ENCODE peak calls at places on chromosomes 16 and 17, in five cellular contexts. M is mesenchymal stem cell, A is neuronal stem cell, F is IMR-90, P is mesendoderm. K is an unnamed sample.

GRCh38 chr16:54077412-54077821 is 209.2 kb downstream of the IRX3 start:
- DNase-seq in M (peak), A (no peak), F (peak), P (peak), K (no peak)

GRCh38 chr17:51999654-52000053 is 158.9 kb downstream of the CA10 start:
- DNase-seq in M (no peak), A (no peak), F (no peak), P (no peak), K (no peak)

GRCh38 chr16:64590516-64590915 is 531.3 kb downstream of the CDH11 start:
- DNase-seq in M (peak), A (no peak), F (peak), P (no peak), K (no peak)

GRCh38 chr17:46013502-46014165 is 14.6 kb downstream of the STH start:
- DNase-seq in M (no peak), A (no peak), F (peak), P (no peak), K (peak)

GRCh38 chr17:8212312-8213180 is 2.2 kb upstream of the AURKB start:
- DNase-seq in M (peak), A (no peak), F (no peak), P (no peak), K (no peak)

GRCh38 chr17:49183341-49183740 is 27.0 kb downstream of the GNGT2 start:
- DNase-seq in M (no peak), A (no peak), F (no peak), P (no peak), K (no peak)

GRCh38 chr17:75504347-75505151 is 10.8 kb downstream of the CASKIN2 start:
- DNase-seq in M (peak), A (no peak), F (no peak), P (peak), K (peak)

GRCh38 chr16:6048017-6048416 is 950.4 kb upstream of the EEF2KMT start:
- DNase-seq in M (no peak), A (no peak), F (no peak), P (no peak), K (no peak)

GRCh38 chr17:48892940-48893645 is 506 bp downstream of the ATP5MC1 start:
- DNase-seq in M (no peak), A (no peak), F (no peak), P (no peak), K (no peak)

GRCh38 chr17:35167046-35167445 is 19.4 kb downstream of the UNC45B start:
- DNase-seq in M (no peak), A (no peak), F (no peak), P (no peak), K (peak)

GRCh38 chr16:66937725-66938337 is 2.5 kb downstream of the CES2 start:
- DNase-seq in M (no peak), A (no peak), F (no peak), P (no peak), K (no peak)

GRCh38 chr16:75938818-75939217 is 212.5 kb upstream of the CPHXL start:
- DNase-seq in M (peak), A (no peak), F (peak), P (peak), K (no peak)

GRCh38 chr16:50711862-50712567 is 18.6 kb downstream of the NOD2 start:
- DNase-seq in M (no peak), A (no peak), F (no peak), P (no peak), K (no peak)

GRCh38 chr17:32136856-32137255 is 5.4 kb upstream of the RHOT1 start:
- DNase-seq in M (no peak), A (no peak), F (no peak), P (peak), K (no peak)

GRCh38 chr17:82101767-82102679 is 4.0 kb upstream of the FASN start:
- DNase-seq in M (no peak), A (no peak), F (no peak), P (peak), K (no peak)

GRCh38 chr16:76280421-76280820 is 3.2 kb downstream of the CNTNAP4 start:
- DNase-seq in M (no peak), A (no peak), F (no peak), P (no peak), K (no peak)

GRCh38 chr17:77332981-77333685 is 192.4 kb downstream of the SEC14L1 start:
- DNase-seq in M (peak), A (no peak), F (peak), P (no peak), K (peak)

GRCh38 chr17:36529121-36529520 is 5.5 kb downstream of the MYO19 start:
- DNase-seq in M (peak), A (no peak), F (peak), P (no peak), K (no peak)

GRCh38 chr16:84484579-84485254 is 19.7 kb downstream of the MEAK7 start:
- DNase-seq in M (peak), A (no peak), F (peak), P (peak), K (peak)

GRCh38 chr17:21194688-21195087 is 19.3 kb downstream of the TMEM11 start:
- DNase-seq in M (no peak), A (no peak), F (peak), P (no peak), K (peak)

GRCh38 chr16:88503374-88503770 is 50.3 kb downstream of the ZFPM1 start:
- DNase-seq in M (peak), A (no peak), F (peak), P (no peak), K (no peak)

GRCh38 chr17:3890082-3890892 is 2.6 kb downstream of the CAMKK1 start:
- DNase-seq in M (peak), A (no peak), F (peak), P (no peak), K (peak)

GRCh38 chr17:75561927-75562603 is 25.5 kb upstream of the MYO15B start:
- DNase-seq in M (no peak), A (no peak), F (no peak), P (no peak), K (no peak)

GRCh38 chr17:279356-279755 is 73.3 kb downstream of the RPH3AL start:
- DNase-seq in M (no peak), A (no peak), F (no peak), P (no peak), K (no peak)

GRCh38 chr17:40996829-40997228 is 2.9 kb upstream of the KRTAP3-3 start:
- DNase-seq in M (no peak), A (no peak), F (no peak), P (no peak), K (no peak)

GRCh38 chr17:58289869-58290268 is 9.1 kb upstream of the MPO start:
- DNase-seq in M (no peak), A (no peak), F (no peak), P (no peak), K (no peak)

GRCh38 chr16:51540259-51540658 is 389.2 kb upstream of the SALL1 start:
- DNase-seq in M (peak), A (no peak), F (peak), P (no peak), K (no peak)

GRCh38 chr17:21204923-21205322 is 9.0 kb downstream of the TMEM11 start:
- DNase-seq in M (no peak), A (no peak), F (no peak), P (no peak), K (no peak)

GRCh38 chr17:7838291-7839075 is 4.5 kb downstream of the KDM6B start:
- DNase-seq in M (peak), A (peak), F (peak), P (peak), K (no peak)

GRCh38 chr16:9798952-9799590 is 383.2 kb downstream of the GRIN2A start:
- DNase-seq in M (no peak), A (no peak), F (no peak), P (no peak), K (no peak)

GRCh38 chr17:62628845-62629555 is 1.5 kb downstream of the MRC2 start:
- DNase-seq in M (peak), A (no peak), F (peak), P (peak), K (no peak)

GRCh38 chr16:1320658-1321240 is 11.3 kb downstream of the UBE2I start:
- DNase-seq in M (no peak), A (no peak), F (no peak), P (no peak), K (no peak)

GRCh38 chr17:78705071-78705470 is 77.0 kb downstream of the CYTH1 start:
- DNase-seq in M (no peak), A (no peak), F (no peak), P (no peak), K (no peak)

GRCh38 chr16:392450-393027 is 4.5 kb upstream of the NME4 start:
- DNase-seq in M (no peak), A (no peak), F (no peak), P (no peak), K (peak)

GRCh38 chr17:412211-413015 is 59.8 kb upstream of the RPH3AL start:
- DNase-seq in M (peak), A (peak), F (peak), P (peak), K (peak)

DNA sequence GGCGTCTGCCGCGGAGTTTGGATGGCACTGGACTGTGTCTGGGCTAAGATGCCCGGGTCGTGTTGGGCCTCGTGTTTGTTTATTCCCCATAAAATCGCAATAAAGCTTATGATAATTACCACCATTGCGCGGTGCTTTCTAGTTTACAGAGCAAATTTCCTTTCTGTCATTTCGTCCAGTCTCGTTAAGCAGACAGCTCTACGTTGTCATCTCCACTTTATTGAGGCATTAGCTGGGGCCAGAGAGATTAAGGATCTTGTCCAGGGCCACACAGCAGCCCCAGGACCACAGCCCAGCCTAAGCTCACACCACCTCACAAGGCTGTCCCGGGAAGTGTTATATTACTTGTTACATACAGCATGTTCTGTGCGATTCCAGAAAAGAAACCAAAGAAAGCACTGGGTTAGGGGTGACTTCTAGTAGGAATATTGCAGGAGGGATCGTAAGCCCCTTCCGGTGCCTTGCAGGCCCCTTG is 6.4 kb downstream of the NOS2 start:
- DNase-seq in M (no peak), A (no peak), F (no peak), P (no peak), K (no peak)
- H3K4me3 ChIP-seq in M (peak), A (peak), F (no peak), P (no peak), K (no peak)

DNA sequence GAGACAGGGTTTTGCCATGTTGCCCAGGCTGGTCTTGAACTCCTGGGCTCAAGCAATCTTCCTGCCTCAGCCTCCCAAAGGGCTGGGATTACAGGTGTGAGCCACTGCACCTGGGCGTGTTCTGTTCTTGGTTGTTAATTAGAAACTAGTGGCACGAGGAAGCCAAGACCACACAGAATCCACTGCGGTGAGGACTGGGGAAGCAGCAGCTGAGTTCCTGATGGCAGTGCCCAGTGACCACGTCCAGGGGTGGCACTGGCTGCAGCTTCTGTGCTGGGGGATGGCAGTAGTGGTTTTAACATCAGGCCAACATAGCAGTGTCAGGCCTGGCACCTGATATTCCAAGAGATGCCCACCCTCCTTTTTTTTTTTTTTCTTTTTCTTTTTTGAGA is 39.7 kb upstream of the NDRG4 start:
- DNase-seq in M (no peak), A (no peak), F (no peak), P (no peak), K (no peak)
- H3K9ac ChIP-seq in M (no peak), A (no peak), F (no peak), P (no peak), K (no peak)

GRCh38 chr17:47099451-47099986 is 89.6 kb downstream of the CDC27 start:
- DNase-seq in M (no peak), A (no peak), F (no peak), P (peak), K (peak)

GRCh38 chr17:47096343-47096742 is 92.8 kb downstream of the CDC27 start:
- DNase-seq in M (no peak), A (no peak), F (no peak), P (no peak), K (no peak)

GRCh38 chr17:47102914-47103313 is 86.2 kb downstream of the CDC27 start:
- DNase-seq in M (no peak), A (no peak), F (no peak), P (no peak), K (no peak)

GRCh38 chr17:47095268-47095667 is 93.8 kb downstream of the CDC27 start:
- DNase-seq in M (no peak), A (no peak), F (no peak), P (no peak), K (no peak)

GRCh38 chr17:47099987-47100711 is 88.9 kb downstream of the CDC27 start:
- DNase-seq in M (peak), A (peak), F (peak), P (peak), K (peak)
- H2BK5ac ChIP-seq in M (no peak), A (no peak), F (peak), P (no peak), K (peak)

GRCh38 chr17:68100000-68100641 is 64.6 kb downstream of the KPNA2 start:
- DNase-seq in M (no peak), A (no peak), F (no peak), P (no peak), K (no peak)

GRCh38 chr17:68101075-68101991 is 65.8 kb downstream of the KPNA2 start:
- DNase-seq in M (peak), A (peak), F (peak), P (peak), K (peak)

GRCh38 chr17:68103148-68103547 is 67.6 kb downstream of the KPNA2 start:
- DNase-seq in M (peak), A (no peak), F (no peak), P (no peak), K (no peak)

GRCh38 chr17:68106085-68106484 is 70.5 kb downstream of the KPNA2 start:
- DNase-seq in M (no peak), A (no peak), F (no peak), P (no peak), K (no peak)

GRCh38 chr17:68101992-68102758 is 66.6 kb downstream of the KPNA2 start:
- DNase-seq in M (peak), A (no peak), F (no peak), P (no peak), K (no peak)
- H3K4me3 ChIP-seq in M (peak), A (peak), F (peak), P (peak), K (peak)

DNA sequence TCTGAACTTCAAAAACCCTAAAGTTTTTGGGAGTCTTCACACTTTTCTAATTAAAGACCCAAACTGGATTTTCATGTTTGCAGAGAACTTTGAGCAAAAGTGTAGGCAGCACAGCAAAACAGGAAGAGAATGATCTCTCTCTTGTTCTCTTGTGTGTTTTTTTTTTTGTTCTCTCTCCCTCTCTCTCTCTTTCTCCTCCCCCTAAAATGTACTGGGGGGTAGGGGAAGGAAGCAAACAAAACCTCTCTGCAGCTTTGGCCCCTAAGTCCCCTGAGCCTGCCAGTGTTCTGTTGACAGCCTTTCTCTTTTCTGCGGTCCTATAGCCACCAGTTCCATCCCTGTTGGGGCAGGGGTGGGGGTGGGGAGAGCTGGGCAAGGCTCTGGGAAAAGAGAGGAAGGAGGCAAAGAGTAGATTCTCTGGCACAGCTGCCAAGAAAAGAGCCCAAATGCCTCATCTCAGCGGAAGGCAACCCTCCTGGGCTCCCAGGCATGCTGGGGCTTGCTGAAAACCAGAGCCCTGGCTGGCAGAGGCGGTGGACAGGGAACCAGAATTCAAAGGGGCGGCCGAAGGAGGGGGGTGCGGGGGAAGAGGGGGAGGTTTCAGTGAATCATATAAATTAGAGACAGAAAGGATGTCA is 295.4 kb downstream of the SOX9 start:
- DNase-seq in M (no peak), A (no peak), F (no peak), P (no peak), K (no peak)
- H3K9ac ChIP-seq in M (no peak), A (no peak), F (no peak), P (no peak), K (no peak)

GRCh38 chr17:69594641-69595040 is 180.1 kb downstream of the MAP2K6 start:
- DNase-seq in M (no peak), A (no peak), F (no peak), P (no peak), K (no peak)

GRCh38 chr17:69596141-69596540 is 181.6 kb downstream of the MAP2K6 start:
- DNase-seq in M (no peak), A (no peak), F (no peak), P (no peak), K (no peak)

GRCh38 chr17:69593716-69594115 is 179.2 kb downstream of the MAP2K6 start:
- DNase-seq in M (no peak), A (no peak), F (no peak), P (no peak), K (peak)

GRCh38 chr17:69593351-69593715 is 178.8 kb downstream of the MAP2K6 start:
- DNase-seq in M (no peak), A (no peak), F (no peak), P (no peak), K (no peak)

DNA sequence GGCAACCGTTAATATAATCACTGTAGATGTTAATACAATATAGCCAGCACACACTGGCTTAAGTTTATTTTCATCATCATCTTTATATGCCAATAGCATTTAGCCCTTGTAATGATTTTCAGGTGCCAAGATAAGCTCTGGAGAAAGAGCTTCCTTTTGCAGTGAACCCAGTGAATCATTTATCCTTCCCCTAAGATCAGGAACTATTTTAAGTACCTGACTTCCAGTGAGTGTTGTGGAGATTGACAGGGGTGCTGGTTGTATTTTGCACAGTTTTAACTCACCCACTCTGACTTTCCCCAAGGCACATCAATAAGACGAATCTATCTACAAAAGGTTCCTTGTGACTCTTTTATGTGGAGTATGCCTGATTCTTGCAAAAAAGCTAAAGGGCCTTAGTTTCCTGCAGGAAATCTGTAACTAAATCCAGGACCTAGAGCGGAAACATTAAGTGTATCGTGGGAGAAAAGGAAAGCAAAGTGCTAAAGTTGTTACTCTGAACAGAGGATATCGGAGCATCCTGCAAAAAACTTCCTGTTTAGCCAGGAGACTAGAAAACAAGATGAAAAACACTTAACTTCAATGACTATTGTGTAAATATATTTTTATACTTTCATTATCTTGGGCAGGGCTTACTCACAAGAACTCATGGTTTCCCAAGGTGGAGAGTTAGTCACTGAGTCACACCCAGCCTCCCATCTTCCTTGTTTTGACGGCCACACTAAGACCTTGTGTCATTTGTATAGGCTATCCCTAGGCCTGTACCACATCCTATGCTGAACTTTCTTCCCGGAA is 183.6 kb downstream of the MAP2K6 start:
- DNase-seq in M (peak), A (no peak), F (peak), P (no peak), K (peak)
- H2BK5ac ChIP-seq in M (no peak), A (no peak), F (peak), P (no peak), K (no peak)

DNA sequence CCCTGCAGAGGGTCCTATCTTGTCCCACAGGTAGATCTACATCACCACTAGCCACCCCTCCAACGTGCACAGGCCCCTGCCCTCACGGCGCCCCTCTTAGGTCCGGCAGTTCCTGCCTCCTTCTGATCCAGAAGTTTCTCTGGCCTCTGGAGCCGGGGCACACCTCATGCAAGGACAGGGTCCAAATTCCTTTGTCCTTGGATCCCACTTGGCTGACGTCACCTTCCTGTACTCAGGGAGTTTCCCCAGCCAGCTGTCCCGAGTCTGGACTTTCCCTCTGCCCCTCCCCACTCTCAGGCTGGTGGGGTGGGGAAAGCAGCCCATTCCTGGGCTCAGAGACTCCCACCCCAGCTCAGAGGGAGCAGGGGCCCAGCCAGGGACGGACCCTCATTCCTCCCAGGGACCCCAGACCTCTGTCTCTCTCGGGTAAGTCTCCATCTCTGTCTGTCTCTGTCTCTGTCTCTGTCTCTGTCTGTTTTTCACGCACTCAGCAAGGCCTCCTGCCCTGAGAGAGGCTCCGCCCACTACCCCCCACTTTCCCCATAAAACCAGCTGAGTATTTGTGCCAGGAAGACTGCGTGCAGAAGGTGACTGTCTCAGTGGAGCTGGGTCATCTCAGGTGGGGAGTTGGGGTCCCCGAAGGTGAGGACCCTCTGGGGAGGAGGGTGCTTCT is at the start of gene IL32:
- DNase-seq in M (peak), A (no peak), F (peak), P (no peak), K (peak)
- H3K4me3 ChIP-seq in M (peak), A (no peak), F (peak), P (no peak), K (no peak)

K was measured in trophoblast cell.